ENCODE peak calls at places on chromosome 20, in nine cellular contexts. V is IMR-90; N is M059J; G is GDM1; X is H1; Q is stimulated activated CD4-positive, alpha-beta T cell treated with anti-CD3 and anti-CD28 coated beads, Interleukin-12 subunit alpha, Interleukin-12 subunit beta, amount 100 ng/mL, for 24 hours; A is iris pigment epithelial cell; I is RWPE1; R is HFFc6. Y is an unnamed sample.
A peak's percentile ranks its signal among the peaks of the same experiment; 100 is the strongest.

GRCh38 chr20:39893013-39893685 is 795.9 kb downstream of the MAFB start:
- DNase-seq in Q (no peak), X (no peak), R (no peak), N (peak; percentile 73), V (peak; percentile 91), G (no peak), A (peak; percentile 26), I (no peak), Y (peak; percentile 15)

GRCh38 chr20:2402271-2402980 is 21.7 kb downstream of the TGM6 start:
- DNase-seq in I (peak; percentile 69), V (peak; percentile 51), G (no peak), Q (no peak), A (peak; percentile 71), R (peak; percentile 68), N (peak; percentile 77), X (no peak), Y (no peak)

GRCh38 chr20:37333848-37334318 is 12.1 kb upstream of the SRC start:
- DNase-seq in Q (no peak), V (no peak), X (no peak), R (no peak), I (no peak), N (no peak), A (no peak), G (no peak), Y (no peak)

GRCh38 chr20:24651171-24651972 is 181.9 kb downstream of the SYNDIG1 start:
- DNase-seq in V (peak; percentile 97), A (peak; percentile 82), Q (no peak), I (no peak), N (peak; percentile 97), X (no peak), G (no peak), R (peak; percentile 94), Y (no peak)

GRCh38 chr20:4962257-4962855 is 39.0 kb downstream of the SLC23A2 start:
- DNase-seq in Q (no peak), A (no peak), X (no peak), G (no peak), N (no peak), I (no peak), R (no peak), V (no peak), Y (no peak)

GRCh38 chr20:16107172-16107870 is 465.9 kb downstream of the KIF16B start:
- DNase-seq in Q (no peak), A (no peak), X (no peak), V (no peak), G (no peak), R (no peak), N (no peak), I (no peak), Y (no peak)

GRCh38 chr20:59644371-59644939 is 40.1 kb downstream of the PHACTR3 start:
- DNase-seq in X (no peak), R (no peak), A (no peak), V (no peak), I (no peak), N (no peak), G (no peak), Q (no peak), Y (no peak)

GRCh38 chr20:38061109-38061508 is 27.6 kb downstream of the RPRD1B start:
- DNase-seq in N (no peak), R (no peak), X (no peak), A (no peak), G (no peak), Q (no peak), I (no peak), V (no peak), Y (no peak)

GRCh38 chr20:53635189-53635588 is 41.5 kb upstream of the ZNF217 start:
- DNase-seq in X (no peak), I (no peak), G (no peak), N (no peak), V (no peak), A (no peak), Q (no peak), R (no peak), Y (no peak)

GRCh38 chr20:24475356-24475755 is 5.9 kb downstream of the SYNDIG1 start:
- DNase-seq in Q (no peak), N (no peak), V (no peak), G (no peak), X (no peak), A (no peak), I (no peak), R (no peak), Y (no peak)

GRCh38 chr20:49187330-49188100 is 619 bp downstream of the STAU1 start:
- DNase-seq in R (no peak), V (no peak), I (peak; percentile 50), G (no peak), A (peak; percentile 18), N (peak; percentile 39), X (no peak), Q (peak; percentile 18), Y (peak; percentile 35)

GRCh38 chr20:35578469-35578868 is 36.6 kb downstream of the ERGIC3 start:
- DNase-seq in G (no peak), Q (no peak), R (no peak), A (no peak), N (no peak), X (no peak), I (no peak), V (no peak), Y (no peak)

GRCh38 chr20:64035066-64035932 is 683 bp upstream of the C20orf204 start:
- DNase-seq in I (no peak), A (no peak), G (no peak), X (no peak), R (no peak), N (no peak), Q (no peak), V (no peak), Y (no peak)

GRCh38 chr20:38181971-38182370 is 16.9 kb upstream of the TGM2 start:
- DNase-seq in N (peak; percentile 63), X (no peak), R (no peak), Q (no peak), I (no peak), V (no peak), G (no peak), A (no peak), Y (no peak)

GRCh38 chr20:43658068-43658722 is 8.7 kb upstream of the MYBL2 start:
- DNase-seq in X (no peak), N (peak; percentile 90), V (peak; percentile 18), A (no peak), G (no peak), I (peak; percentile 49), R (peak; percentile 77), Q (peak; percentile 34), Y (no peak)

GRCh38 chr20:14264869-14265268 is 72.5 kb downstream of the FLRT3 start:
- DNase-seq in X (no peak), I (peak; percentile 14), N (no peak), V (peak; percentile 37), Q (no peak), G (no peak), R (peak; percentile 13), A (peak; percentile 14), Y (no peak)

GRCh38 chr20:21214431-21214830 is 88.5 kb downstream of the KIZ start:
- DNase-seq in A (no peak), Q (no peak), I (no peak), R (no peak), X (no peak), N (no peak), G (no peak), V (peak; percentile 9), Y (no peak)

GRCh38 chr20:37192137-37192854 is 12.9 kb upstream of the MROH8 start:
- DNase-seq in G (peak; percentile 45), A (peak; percentile 88), V (peak; percentile 89), Q (peak; percentile 23), R (peak; percentile 79), I (peak; percentile 93), N (peak; percentile 88), X (peak; percentile 87), Y (peak; percentile 65)

GRCh38 chr20:4942336-4942735 is 59.0 kb downstream of the SLC23A2 start:
- DNase-seq in X (no peak), A (no peak), R (no peak), N (no peak), Q (no peak), V (peak; percentile 92), I (no peak), G (no peak), Y (no peak)

GRCh38 chr20:22690616-22691179 is 106.3 kb upstream of the FOXA2 start:
- DNase-seq in I (no peak), R (no peak), A (no peak), X (no peak), Q (no peak), N (no peak), G (no peak), V (no peak), Y (no peak)

GRCh38 chr20:50136822-50137599 is 16.5 kb downstream of the PEDS1 start:
- DNase-seq in V (peak; percentile 59), G (no peak), X (no peak), A (peak; percentile 56), I (peak; percentile 57), Q (no peak), R (no peak), N (peak; percentile 79), Y (no peak)

GRCh38 chr20:2775139-2775538 is 25.3 kb downstream of the CPXM1 start:
- DNase-seq in Q (no peak), G (no peak), A (no peak), I (no peak), V (no peak), X (no peak), R (no peak), N (no peak), Y (no peak)

GRCh38 chr20:47150403-47151152 is 205.9 kb downstream of the ZMYND8 start:
- DNase-seq in I (peak; percentile 84), X (peak; percentile 84), N (peak; percentile 80), G (no peak), Q (no peak), V (peak; percentile 73), R (peak; percentile 69), A (peak; percentile 74), Y (peak; percentile 89)

GRCh38 chr20:5642155-5642981 is 107.8 kb upstream of the SHLD1 start:
- DNase-seq in V (no peak), A (peak; percentile 45), R (no peak), G (no peak), X (no peak), N (peak; percentile 86), I (no peak), Q (no peak), Y (no peak)

GRCh38 chr20:47809561-47809960 is 24.3 kb upstream of the SULF2 start:
- DNase-seq in X (no peak), G (no peak), R (no peak), I (peak; percentile 100), V (no peak), Q (no peak), A (no peak), N (peak; percentile 88), Y (no peak)

GRCh38 chr20:22743426-22743825 is 159.1 kb upstream of the FOXA2 start:
- DNase-seq in I (peak; percentile 51), V (no peak), A (no peak), R (no peak), Q (no peak), N (no peak), G (no peak), X (no peak), Y (no peak)

GRCh38 chr20:47535994-47536393 is 34.3 kb downstream of the NCOA3 start:
- DNase-seq in Q (no peak), I (no peak), X (no peak), V (no peak), G (no peak), R (no peak), N (no peak), A (no peak), Y (no peak)

GRCh38 chr20:37542281-37542680 is 14.6 kb upstream of the BLCAP start:
- DNase-seq in G (no peak), V (peak; percentile 37), R (peak; percentile 77), Q (no peak), A (no peak), I (no peak), X (no peak), N (peak; percentile 86), Y (no peak)

GRCh38 chr20:10007158-10007557 is 27.6 kb upstream of the ANKEF1 start:
- DNase-seq in I (no peak), V (no peak), G (no peak), A (no peak), R (no peak), Q (no peak), X (no peak), N (no peak), Y (no peak)

GRCh38 chr20:41480054-41480770 is 113.6 kb upstream of the EMILIN3 start:
- DNase-seq in A (peak; percentile 50), X (no peak), V (no peak), R (no peak), I (no peak), N (no peak), Q (no peak), G (peak; percentile 10), Y (no peak)

GRCh38 chr20:34522969-34523871 is 7.0 kb downstream of the DYNLRB1 start:
- DNase-seq in V (peak; percentile 81), A (peak; percentile 71), X (peak; percentile 81), Q (peak; percentile 15), N (peak; percentile 79), I (peak; percentile 48), G (peak; percentile 35), R (peak; percentile 45), Y (peak; percentile 52)

Y was measured in NT2/D1.